ENCODE peak calls at places on chromosomes 3 and 15, in nine cellular contexts. W is adrenal gland; E is CD8-positive, alpha-beta T cell; J is WERI-Rb-1; U is H1; X is transverse colon; H is cardiac muscle cell; N is RWPE2; S is OCI-LY7. G is an unnamed sample.
A peak's percentile ranks its signal among the peaks of the same experiment; 100 is the strongest.

GRCh38 chr3:194166682-194167479 is 30.9 kb downstream of the HES1 start:
- DNase-seq in E (no peak), U (no peak), N (no peak), H (peak; percentile 73), X (no peak), J (peak; percentile 58), W (no peak), S (no peak), G (no peak)

GRCh38 chr15:67741313-67741712 is 84.0 kb upstream of the SKOR1 start:
- DNase-seq in N (no peak), W (no peak), X (no peak), U (no peak), S (no peak), E (no peak), J (no peak), H (no peak), G (no peak)

GRCh38 chr3:193872265-193872753 is 263.6 kb upstream of the HES1 start:
- DNase-seq in W (no peak), X (peak; percentile 80), S (peak; percentile 52), U (no peak), E (no peak), N (peak; percentile 92), H (peak; percentile 71), J (no peak), G (no peak)

GRCh38 chr3:133531981-133532380 is 41.5 kb upstream of the CDV3 start:
- DNase-seq in J (no peak), S (no peak), X (no peak), N (no peak), W (no peak), U (no peak), E (no peak), H (peak; percentile 90), G (no peak)

GRCh38 chr15:100192092-100192695 is 149.6 kb downstream of the ADAMTS17 start:
- DNase-seq in N (peak; percentile 88), H (no peak), J (no peak), S (no peak), X (no peak), U (no peak), E (no peak), W (no peak), G (peak; percentile 45)

GRCh38 chr15:33994005-33994615 is 25.8 kb downstream of the CHRM5 start:
- DNase-seq in S (peak; percentile 39), H (peak; percentile 57), X (no peak), J (peak; percentile 64), N (no peak), W (no peak), E (no peak), U (peak; percentile 60), G (no peak)

GRCh38 chr3:195909294-195909644 is 918 bp upstream of the TNK2 start:
- DNase-seq in N (no peak), J (no peak), X (peak; percentile 31), H (no peak), U (peak; percentile 68), S (no peak), E (no peak), W (peak; percentile 36), G (no peak)

GRCh38 chr3:27216955-27217552 is 152.1 kb downstream of the NEK10 start:
- DNase-seq in S (no peak), J (no peak), N (no peak), X (no peak), U (no peak), H (peak; percentile 20), W (no peak), E (no peak), G (no peak)

GRCh38 chr3:149151843-149152242 is 22.4 kb downstream of the HPS3 start:
- DNase-seq in S (no peak), W (no peak), U (no peak), E (no peak), H (peak; percentile 68), J (no peak), X (no peak), N (no peak), G (no peak)

GRCh38 chr3:46549989-46550388 is 16.1 kb downstream of the LRRC2 start:
- DNase-seq in N (no peak), X (no peak), U (no peak), H (no peak), J (no peak), W (no peak), S (peak; percentile 81), E (no peak), G (no peak)

GRCh38 chr3:46552538-46552937 is 13.6 kb downstream of the LRRC2 start:
- DNase-seq in J (no peak), U (no peak), N (no peak), S (no peak), E (no peak), W (no peak), H (no peak), X (no peak), G (no peak)

GRCh38 chr3:46549408-46549904 is 16.6 kb downstream of the LRRC2 start:
- DNase-seq in W (no peak), E (no peak), X (no peak), H (no peak), J (no peak), S (peak; percentile 97), U (no peak), N (no peak), G (no peak)

GRCh38 chr3:46551615-46552014 is 14.5 kb downstream of the LRRC2 start:
- DNase-seq in E (no peak), W (no peak), H (no peak), S (no peak), N (no peak), J (no peak), U (no peak), X (no peak), G (no peak)

GRCh38 chr3:46553154-46553553 is 12.9 kb downstream of the LRRC2 start:
- DNase-seq in W (no peak), J (no peak), S (no peak), N (no peak), X (no peak), H (peak; percentile 36), U (no peak), E (no peak), G (no peak)
- H3K27ac ChIP-seq in W (no peak overlapping the region), J (no peak overlapping the region), S (peak overlapping the region; percentile 98), N (no peak overlapping the region), X (no peak overlapping the region), H (no peak overlapping the region), U (no peak overlapping the region), E (no peak overlapping the region), G (no peak overlapping the region)

GRCh38 chr3:189493271-189493670 is 137.9 kb upstream of the TP63 start:
- DNase-seq in E (no peak), W (no peak), X (no peak), J (no peak), S (no peak), H (no peak), U (no peak), N (no peak), G (no peak)

GRCh38 chr3:189496375-189497138 is 134.6 kb upstream of the TP63 start:
- DNase-seq in N (no peak), X (no peak), W (no peak), J (no peak), E (no peak), S (no peak), U (no peak), H (no peak), G (no peak)

GRCh38 chr3:189490337-189490736 is 140.9 kb upstream of the TP63 start:
- DNase-seq in H (no peak), N (no peak), X (no peak), U (no peak), E (no peak), W (no peak), S (no peak), J (no peak), G (no peak)

GRCh38 chr3:189490749-189491148 is 140.4 kb upstream of the TP63 start:
- DNase-seq in U (no peak), H (no peak), E (no peak), S (no peak), N (no peak), J (no peak), W (no peak), X (peak; percentile 45), G (no peak)

DNA sequence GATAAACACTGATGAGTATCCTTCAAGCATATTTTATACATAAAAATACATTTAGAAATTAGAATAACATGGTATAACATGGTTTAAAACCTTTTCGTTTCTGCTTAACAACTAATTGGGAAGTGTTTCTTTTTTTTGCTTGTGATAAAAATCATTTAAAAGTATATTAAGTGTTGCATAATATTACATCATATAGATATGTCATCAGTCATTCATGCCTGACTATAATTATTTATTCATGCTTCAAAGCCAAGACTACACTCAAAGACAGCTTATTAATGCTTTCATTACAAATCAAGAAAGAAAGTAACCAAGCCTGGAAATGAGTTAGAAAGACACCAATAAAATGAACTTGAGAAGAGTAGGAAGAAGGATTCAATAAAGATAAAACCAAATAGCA is 136.6 kb upstream of the TP63 start:
- DNase-seq in S (no peak), H (no peak), U (no peak), J (no peak), N (no peak), X (no peak), E (no peak), W (no peak), G (no peak)
- H3K4me3 ChIP-seq in S (no peak overlapping the region), H (no peak overlapping the region), U (no peak overlapping the region), J (no peak overlapping the region), N (no peak overlapping the region), X (no peak overlapping the region), E (no peak overlapping the region), W (no peak overlapping the region), G (no peak overlapping the region)

GRCh38 chr3:4977001-4977888 is 2.0 kb upstream of the BHLHE40 start:
- DNase-seq in W (peak; percentile 86), N (no peak), U (peak; percentile 64), J (peak; percentile 77), E (peak; percentile 45), S (no peak), H (peak; percentile 88), X (peak; percentile 79), G (peak; percentile 91)
- TF ChIP-seq CTCF in W (no peak), N (no peak), U (no peak), J (no peak), E (no peak), S (no peak), H (peak; percentile 13), X (no peak), G (no peak)

DNA sequence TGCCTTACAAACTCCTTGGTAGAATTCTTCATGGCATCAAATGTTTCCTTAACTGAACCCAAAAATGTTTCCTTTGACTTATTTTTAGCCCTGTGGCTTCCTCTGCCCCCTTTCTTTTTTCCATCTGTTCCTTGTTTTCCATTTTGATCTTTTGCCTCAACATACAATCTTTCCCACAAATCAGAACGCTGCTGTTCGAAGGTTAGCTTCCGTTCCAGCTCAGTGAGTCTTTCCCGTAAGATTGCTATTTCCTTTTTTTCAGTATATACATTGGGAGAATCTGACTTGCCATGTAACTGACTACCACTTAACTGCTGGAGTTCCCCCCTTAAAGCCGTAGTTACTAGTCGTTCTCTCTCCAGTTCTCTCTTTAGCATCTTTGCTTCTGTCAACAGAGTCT is 41.2 kb downstream of the PIGB start:
- DNase-seq in X (no peak), J (no peak), U (no peak), S (no peak), N (no peak), H (peak; percentile 12), E (no peak), W (no peak), G (no peak)
- H3K27ac ChIP-seq in X (no peak overlapping the region), J (no peak overlapping the region), U (no peak overlapping the region), S (no peak overlapping the region), N (no peak overlapping the region), H (no peak overlapping the region), E (no peak overlapping the region), W (no peak overlapping the region), G (no peak overlapping the region)

GRCh38 chr15:77544162-77544561 is 88.5 kb downstream of the LINGO1 start:
- DNase-seq in U (no peak), S (no peak), H (no peak), X (no peak), E (no peak), N (peak; percentile 72), W (no peak), J (no peak), G (no peak)
- H3K4me3 ChIP-seq in U (no peak overlapping the region), S (no peak overlapping the region), H (no peak overlapping the region), X (no peak overlapping the region), E (no peak overlapping the region), N (no peak overlapping the region), W (no peak overlapping the region), J (no peak overlapping the region), G (no peak overlapping the region)